ENCODE peak calls at places on chromosomes 4 and X, in eight cellular contexts. F, N, O, D, S, C, W and B are unnamed samples.
A peak's percentile ranks its signal among the peaks of the same experiment; 100 is the strongest.

GRCh38 chr4:177119021-177119461 is 190.6 kb upstream of the NEIL3 start:
- DNase-seq in F (no peak), N (peak; percentile 43), O (no peak), D (no peak), S (no peak), C (no peak), W (no peak), B (no peak)

GRCh38 chr4:10267066-10267465 is 150.5 kb upstream of the WDR1 start:
- DNase-seq in F (no peak), N (no peak), O (no peak), D (no peak), S (no peak), C (no peak), W (no peak), B (no peak)

GRCh38 chr4:168723020-168723419 is 226.2 kb downstream of the PALLD start:
- DNase-seq in F (no peak), N (peak; percentile 76), O (no peak), D (peak; percentile 31), S (no peak), C (no peak), W (no peak), B (no peak)

GRCh38 chrX:3811331-3812311 is 98.2 kb upstream of the PRKX start:
- DNase-seq in F (no peak), N (peak; percentile 67), O (peak; percentile 18), D (no peak), S (peak; percentile 28), C (no peak), W (no peak), B (no peak)

GRCh38 chr4:140426610-140427103 is 791 bp downstream of the CLGN start:
- DNase-seq in F (no peak), N (peak; percentile 1), O (no peak), D (peak; percentile 7), S (no peak), C (no peak), W (no peak), B (no peak)

GRCh38 chr4:5758741-5759140 is 47.7 kb downstream of the EVC start:
- DNase-seq in F (no peak), N (peak; percentile 81), O (no peak), D (peak; percentile 93), S (no peak), C (no peak), W (no peak), B (peak; percentile 46)

GRCh38 chr4:7414046-7414445 is 20.7 kb downstream of the PSAPL1 start:
- DNase-seq in F (peak; percentile 44), N (no peak), O (no peak), D (no peak), S (no peak), C (no peak), W (peak; percentile 4), B (no peak)

GRCh38 chrX:130887392-130887791 is 15.6 kb downstream of the ENOX2 start:
- DNase-seq in F (no peak), N (no peak), O (no peak), D (no peak), S (no peak), C (no peak), W (no peak), B (no peak)

GRCh38 chr4:52126946-52127345 is 75.8 kb downstream of the SPATA18 start:
- DNase-seq in F (no peak), N (no peak), O (no peak), D (peak; percentile 33), S (no peak), C (no peak), W (no peak), B (no peak)

GRCh38 chr4:836003-836511 is 10.1 kb upstream of the CPLX1 start:
- DNase-seq in F (no peak), N (no peak), O (no peak), D (no peak), S (no peak), C (no peak), W (no peak), B (no peak)

GRCh38 chr4:86338521-86338920 is 21.3 kb downstream of the MAPK10 start:
- DNase-seq in F (no peak), N (peak; percentile 47), O (no peak), D (peak; percentile 20), S (no peak), C (no peak), W (no peak), B (no peak)

GRCh38 chr4:52864816-52865215 is 2.7 kb downstream of the RASL11B start:
- DNase-seq in F (no peak), N (peak; percentile 26), O (no peak), D (no peak), S (no peak), C (no peak), W (no peak), B (no peak)

GRCh38 chr4:177427097-177427665 is 15.1 kb downstream of the AGA start:
- DNase-seq in F (no peak), N (peak; percentile 52), O (no peak), D (no peak), S (no peak), C (no peak), W (no peak), B (no peak)

GRCh38 chr4:114318309-114318708 is 280.3 kb upstream of the UGT8 start:
- DNase-seq in F (no peak), N (peak; percentile 90), O (no peak), D (peak; percentile 45), S (no peak), C (no peak), W (no peak), B (no peak)

DNA sequence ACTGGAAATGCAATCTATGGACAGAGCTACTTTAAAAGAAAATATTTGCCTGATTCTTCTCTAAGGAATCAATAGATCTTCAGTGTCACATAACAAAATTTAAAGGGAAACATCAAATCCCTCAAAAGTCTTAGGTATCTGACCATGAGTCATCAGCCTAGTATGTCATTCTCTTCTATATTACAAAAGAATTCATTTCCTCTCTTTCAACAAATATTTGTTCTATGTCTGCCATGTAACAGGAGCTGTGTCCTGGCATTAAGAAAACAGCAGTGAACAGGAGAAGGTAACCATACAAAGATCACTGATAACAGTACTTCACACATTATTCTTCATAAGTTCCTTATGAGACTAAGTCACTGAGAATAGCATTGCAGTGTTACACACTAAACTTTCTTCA is 243.6 kb upstream of the DKK2 start:
- DNase-seq in F (no peak), N (peak; percentile 8), O (no peak), D (peak; percentile 51), S (no peak), C (no peak), W (no peak), B (no peak)
- H3K27ac ChIP-seq in F (no peak overlapping the region), N (peak overlapping the region; percentile 28), O (no peak overlapping the region), D (no peak overlapping the region), S (no peak overlapping the region), C (no peak overlapping the region), W (no peak overlapping the region), B (no peak overlapping the region)

DNA sequence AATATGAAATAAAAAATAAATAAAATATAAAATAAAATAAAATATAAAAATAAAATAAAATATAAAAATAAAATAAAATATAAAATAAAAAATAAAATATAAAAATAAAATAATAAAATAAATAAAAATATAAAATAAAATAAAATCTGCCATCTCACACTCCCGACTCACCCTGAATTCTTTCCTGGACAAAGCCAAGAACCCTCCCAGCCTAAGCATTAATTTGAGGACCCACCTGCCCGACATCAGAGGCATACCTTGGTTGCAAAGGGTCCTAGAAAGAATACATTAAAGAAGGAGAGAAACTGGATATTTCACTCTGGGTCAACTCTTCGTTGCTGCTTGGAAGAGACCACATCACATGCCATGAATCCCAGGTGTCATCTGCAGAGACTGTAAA is 138.3 kb downstream of the CRLF2 start:
- DNase-seq in F (no peak), N (no peak), O (no peak), D (no peak), S (no peak), C (no peak), W (no peak), B (no peak)
- H3K9me3 ChIP-seq in F (peaks cover 10% of the 10 kb centered on the region), N (no peaks in the 10 kb centered on the region), O (no peaks in the 10 kb centered on the region), D (no peaks in the 10 kb centered on the region), S (no peaks in the 10 kb centered on the region), C (no peaks in the 10 kb centered on the region), W (no peaks in the 10 kb centered on the region), B (no peaks in the 10 kb centered on the region)

GRCh38 chr4:161948026-161948770 is 215.6 kb downstream of the FSTL5 start:
- DNase-seq in F (no peak), N (no peak), O (no peak), D (no peak), S (no peak), C (no peak), W (no peak), B (no peak)

GRCh38 chr4:161949941-161950725 is 213.7 kb downstream of the FSTL5 start:
- DNase-seq in F (no peak), N (no peak), O (no peak), D (no peak), S (no peak), C (no peak), W (no peak), B (no peak)

GRCh38 chr4:161952382-161952781 is 211.4 kb downstream of the FSTL5 start:
- DNase-seq in F (no peak), N (no peak), O (no peak), D (peak; percentile 40), S (no peak), C (no peak), W (no peak), B (no peak)
- TF ChIP-seq CTCF in F (no peak), N (no peak), O (no peak), D (peak; percentile 55), S (no peak), C (no peak), W (no peak), B (no peak)

GRCh38 chr4:128455480-128455879 is 167.9 kb upstream of the PGRMC2 start:
- DNase-seq in F (no peak), N (no peak), O (no peak), D (no peak), S (no peak), C (no peak), W (no peak), B (no peak)

GRCh38 chr4:128451270-128451905 is 163.8 kb upstream of the PGRMC2 start:
- DNase-seq in F (no peak), N (no peak), O (no peak), D (peak; percentile 19), S (no peak), C (peak; percentile 66), W (no peak), B (no peak)

GRCh38 chr4:128452415-128452814 is 164.8 kb upstream of the PGRMC2 start:
- DNase-seq in F (no peak), N (no peak), O (no peak), D (no peak), S (no peak), C (no peak), W (no peak), B (no peak)

GRCh38 chr4:128454281-128455075 is 166.9 kb upstream of the PGRMC2 start:
- DNase-seq in F (peak; percentile 69), N (peak; percentile 96), O (peak; percentile 93), D (peak; percentile 87), S (peak; percentile 73), C (peak; percentile 94), W (peak; percentile 87), B (peak; percentile 92)

GRCh38 chr4:128455076-128455345 is 167.4 kb upstream of the PGRMC2 start:
- DNase-seq in F (no peak), N (no peak), O (peak; percentile 23), D (no peak), S (no peak), C (no peak), W (no peak), B (no peak)
- H3K27ac ChIP-seq in F (no peak overlapping the region), N (peak overlapping the region; percentile 16), O (peak overlapping the region; percentile 62), D (peak overlapping the region; percentile 12), S (no peak overlapping the region), C (no peak overlapping the region), W (no peak overlapping the region), B (peak overlapping the region; percentile 9)